ENCODE peak calls at places on chromosome 13, in four cellular contexts. One of them, this sample, is unnamed.
A peak's percentile ranks its signal among the peaks of the same experiment; 100 is the strongest.

GRCh38 chr13:27961227-27962085 is 7.7 kb downstream of the CDX2 start:
- DNase-seq in esophagus squamous epithelium: no peak
- DNase-seq in neural progenitor cell: no peak
- DNase-seq in cardiac muscle cell: no peak
- DNase-seq in this sample: no peak

GRCh38 chr13:41565221-41565620 is 107.9 kb downstream of the RGCC start:
- DNase-seq in esophagus squamous epithelium: no peak
- DNase-seq in cardiac muscle cell: peak; percentile 67
- DNase-seq in neural progenitor cell: no peak
- DNase-seq in this sample: no peak

GRCh38 chr13:36819811-36820140 is 754 bp downstream of the RFXAP start:
- DNase-seq in esophagus squamous epithelium: no peak
- DNase-seq in neural progenitor cell: peak; percentile 61
- DNase-seq in cardiac muscle cell: peak; percentile 33
- DNase-seq in this sample: no peak

GRCh38 chr13:113513761-113514160 is 23.2 kb upstream of the DCUN1D2 start:
- DNase-seq in esophagus squamous epithelium: no peak
- DNase-seq in cardiac muscle cell: no peak
- DNase-seq in neural progenitor cell: no peak
- DNase-seq in this sample: no peak

GRCh38 chr13:95585867-95586266 is 33.3 kb downstream of the CLDN10 start:
- DNase-seq in cardiac muscle cell: no peak
- DNase-seq in neural progenitor cell: no peak
- DNase-seq in esophagus squamous epithelium: no peak
- DNase-seq in this sample: no peak

GRCh38 chr13:33454844-33455256 is 169.3 kb upstream of the STARD13 start:
- DNase-seq in cardiac muscle cell: peak; percentile 27
- DNase-seq in neural progenitor cell: no peak
- DNase-seq in esophagus squamous epithelium: no peak
- DNase-seq in this sample: no peak

GRCh38 chr13:71218960-71219359 is 648.0 kb downstream of the DACH1 start:
- DNase-seq in cardiac muscle cell: no peak
- DNase-seq in esophagus squamous epithelium: no peak
- DNase-seq in neural progenitor cell: peak; percentile 68
- DNase-seq in this sample: no peak

GRCh38 chr13:97976551-97977375 is 23.3 kb downstream of the IPO5 start:
- DNase-seq in neural progenitor cell: no peak
- DNase-seq in cardiac muscle cell: no peak
- DNase-seq in esophagus squamous epithelium: no peak
- DNase-seq in this sample: no peak

GRCh38 chr13:104584481-104584880 is 1518.3 kb upstream of the SLC10A2 start:
- DNase-seq in neural progenitor cell: no peak
- DNase-seq in esophagus squamous epithelium: no peak
- DNase-seq in cardiac muscle cell: peak; percentile 9
- DNase-seq in this sample: no peak

GRCh38 chr13:100608906-100609305 is 20.3 kb upstream of the GGACT start:
- DNase-seq in cardiac muscle cell: no peak
- DNase-seq in esophagus squamous epithelium: no peak
- DNase-seq in neural progenitor cell: no peak
- DNase-seq in this sample: no peak

GRCh38 chr13:31697290-31697689 is 42.0 kb upstream of the RXFP2 start:
- DNase-seq in esophagus squamous epithelium: no peak
- DNase-seq in neural progenitor cell: no peak
- DNase-seq in cardiac muscle cell: no peak
- DNase-seq in this sample: no peak

GRCh38 chr13:79187917-79188699 is 217.9 kb downstream of the RBM26 start:
- DNase-seq in neural progenitor cell: no peak
- DNase-seq in esophagus squamous epithelium: no peak
- DNase-seq in cardiac muscle cell: no peak
- DNase-seq in this sample: no peak

GRCh38 chr13:50081106-50081898 is 66.1 kb downstream of the KCNRG start:
- DNase-seq in neural progenitor cell: peak; percentile 85
- DNase-seq in esophagus squamous epithelium: peak; percentile 14
- DNase-seq in cardiac muscle cell: peak; percentile 54
- DNase-seq in this sample: peak; percentile 54

GRCh38 chr13:79973533-79973963 is 367.4 kb downstream of the SPRY2 start:
- DNase-seq in cardiac muscle cell: no peak
- DNase-seq in neural progenitor cell: no peak
- DNase-seq in esophagus squamous epithelium: no peak
- DNase-seq in this sample: peak; percentile 21

GRCh38 chr13:24053505-24054251 is 106.8 kb upstream of the SPATA13 start:
- DNase-seq in esophagus squamous epithelium: no peak
- DNase-seq in cardiac muscle cell: peak; percentile 74
- DNase-seq in neural progenitor cell: peak; percentile 81
- DNase-seq in this sample: peak; percentile 27

GRCh38 chr13:98480915-98481510 is 95.9 kb downstream of the STK24 start:
- DNase-seq in esophagus squamous epithelium: no peak
- DNase-seq in neural progenitor cell: no peak
- DNase-seq in cardiac muscle cell: peak; percentile 21
- DNase-seq in this sample: no peak

GRCh38 chr13:43822969-43823368 is 36.2 kb upstream of the ENOX1 start:
- DNase-seq in cardiac muscle cell: no peak
- DNase-seq in esophagus squamous epithelium: no peak
- DNase-seq in neural progenitor cell: no peak
- DNase-seq in this sample: no peak

GRCh38 chr13:50509771-50510441 is 333.6 kb downstream of the DLEU7 start:
- DNase-seq in cardiac muscle cell: peak; percentile 29
- DNase-seq in esophagus squamous epithelium: no peak
- DNase-seq in neural progenitor cell: no peak
- DNase-seq in this sample: no peak

GRCh38 chr13:73198888-73199497 is 140.2 kb downstream of the KLF5 start:
- DNase-seq in neural progenitor cell: no peak
- DNase-seq in cardiac muscle cell: no peak
- DNase-seq in esophagus squamous epithelium: no peak
- DNase-seq in this sample: no peak

GRCh38 chr13:20901668-20902437 is 693 bp downstream of the XPO4 start:
- DNase-seq in esophagus squamous epithelium: no peak
- DNase-seq in neural progenitor cell: peak; percentile 52
- DNase-seq in cardiac muscle cell: peak; percentile 34
- DNase-seq in this sample: no peak

GRCh38 chr13:40910324-40911050 is 108.6 kb downstream of the ELF1 start:
- DNase-seq in cardiac muscle cell: peak; percentile 62
- DNase-seq in neural progenitor cell: no peak
- DNase-seq in esophagus squamous epithelium: no peak
- DNase-seq in this sample: no peak

GRCh38 chr13:60267498-60268202 is 103.9 kb upstream of the DIAPH3 start:
- DNase-seq in esophagus squamous epithelium: no peak
- DNase-seq in cardiac muscle cell: peak; percentile 9
- DNase-seq in neural progenitor cell: peak; percentile 40
- DNase-seq in this sample: no peak

GRCh38 chr13:34561033-34561432 is 381.0 kb upstream of the NBEA start:
- DNase-seq in neural progenitor cell: no peak
- DNase-seq in cardiac muscle cell: no peak
- DNase-seq in esophagus squamous epithelium: no peak
- DNase-seq in this sample: no peak

GRCh38 chr13:32553720-32554119 is 15.1 kb upstream of the N4BP2L2 start:
- DNase-seq in cardiac muscle cell: no peak
- DNase-seq in neural progenitor cell: no peak
- DNase-seq in esophagus squamous epithelium: no peak
- DNase-seq in this sample: no peak

GRCh38 chr13:73608731-73609485 is 525.3 kb downstream of the KLF12 start:
- DNase-seq in neural progenitor cell: no peak
- DNase-seq in cardiac muscle cell: no peak
- DNase-seq in esophagus squamous epithelium: no peak
- DNase-seq in this sample: no peak

GRCh38 chr13:99981115-99982020 is at the start of gene ZIC2:
- DNase-seq in neural progenitor cell: peak; percentile 96
- DNase-seq in cardiac muscle cell: peak; percentile 34
- DNase-seq in esophagus squamous epithelium: no peak
- DNase-seq in this sample: no peak

GRCh38 chr13:98299954-98300350 is 122.9 kb upstream of the RNF113B start:
- DNase-seq in esophagus squamous epithelium: no peak
- DNase-seq in neural progenitor cell: no peak
- DNase-seq in cardiac muscle cell: peak; percentile 4
- DNase-seq in this sample: no peak

GRCh38 chr13:29892149-29892548 is 41.7 kb upstream of the UBL3 start:
- DNase-seq in esophagus squamous epithelium: no peak
- DNase-seq in cardiac muscle cell: no peak
- DNase-seq in neural progenitor cell: no peak
- DNase-seq in this sample: no peak

GRCh38 chr13:85632526-85633215 is 166.5 kb downstream of the SLITRK6 start:
- DNase-seq in neural progenitor cell: no peak
- DNase-seq in cardiac muscle cell: no peak
- DNase-seq in esophagus squamous epithelium: no peak
- DNase-seq in this sample: no peak

GRCh38 chr13:30526612-30527217 is 61.0 kb upstream of the HMGB1 start:
- DNase-seq in neural progenitor cell: peak; percentile 31
- DNase-seq in cardiac muscle cell: peak; percentile 41
- DNase-seq in esophagus squamous epithelium: no peak
- DNase-seq in this sample: peak; percentile 39

GRCh38 chr13:24176351-24177101 is 16.0 kb downstream of the SPATA13 start:
- DNase-seq in neural progenitor cell: no peak
- DNase-seq in cardiac muscle cell: no peak
- DNase-seq in esophagus squamous epithelium: no peak
- DNase-seq in this sample: no peak

GRCh38 chr13:50365300-50365682 is 350.0 kb downstream of the KCNRG start:
- DNase-seq in cardiac muscle cell: peak; percentile 39
- DNase-seq in neural progenitor cell: no peak
- DNase-seq in esophagus squamous epithelium: no peak
- DNase-seq in this sample: no peak

GRCh38 chr13:95153647-95154405 is 147.4 kb downstream of the ABCC4 start:
- DNase-seq in neural progenitor cell: no peak
- DNase-seq in esophagus squamous epithelium: no peak
- DNase-seq in cardiac muscle cell: peak; percentile 44
- DNase-seq in this sample: no peak

GRCh38 chr13:31441804-31442487 is 242.2 kb downstream of the B3GLCT start:
- DNase-seq in cardiac muscle cell: peak; percentile 27
- DNase-seq in neural progenitor cell: no peak
- DNase-seq in esophagus squamous epithelium: no peak
- DNase-seq in this sample: peak; percentile 83

GRCh38 chr13:22077205-22077683 is 406.4 kb downstream of the FGF9 start:
- DNase-seq in cardiac muscle cell: no peak
- DNase-seq in neural progenitor cell: no peak
- DNase-seq in esophagus squamous epithelium: no peak
- DNase-seq in this sample: no peak

GRCh38 chr13:99407906-99408702 is 93.2 kb upstream of the TM9SF2 start:
- DNase-seq in neural progenitor cell: no peak
- DNase-seq in esophagus squamous epithelium: no peak
- DNase-seq in cardiac muscle cell: no peak
- DNase-seq in this sample: no peak

GRCh38 chr13:28754698-28755545 is 36.2 kb upstream of the SLC46A3 start:
- DNase-seq in neural progenitor cell: no peak
- DNase-seq in esophagus squamous epithelium: no peak
- DNase-seq in cardiac muscle cell: peak; percentile 75
- DNase-seq in this sample: no peak

GRCh38 chr13:39601636-39602035 is 1.4 kb downstream of the LHFPL6 start:
- DNase-seq in cardiac muscle cell: no peak
- DNase-seq in esophagus squamous epithelium: no peak
- DNase-seq in neural progenitor cell: no peak
- DNase-seq in this sample: no peak
- H3K4me3 ChIP-seq in cardiac muscle cell: peak overlapping the region; percentile 75
- H3K4me3 ChIP-seq in esophagus squamous epithelium: peak overlapping the region; percentile 72
- H3K4me3 ChIP-seq in neural progenitor cell: no peak overlapping the region
- H3K4me3 ChIP-seq in this sample: peak overlapping the region; percentile 80

DNA sequence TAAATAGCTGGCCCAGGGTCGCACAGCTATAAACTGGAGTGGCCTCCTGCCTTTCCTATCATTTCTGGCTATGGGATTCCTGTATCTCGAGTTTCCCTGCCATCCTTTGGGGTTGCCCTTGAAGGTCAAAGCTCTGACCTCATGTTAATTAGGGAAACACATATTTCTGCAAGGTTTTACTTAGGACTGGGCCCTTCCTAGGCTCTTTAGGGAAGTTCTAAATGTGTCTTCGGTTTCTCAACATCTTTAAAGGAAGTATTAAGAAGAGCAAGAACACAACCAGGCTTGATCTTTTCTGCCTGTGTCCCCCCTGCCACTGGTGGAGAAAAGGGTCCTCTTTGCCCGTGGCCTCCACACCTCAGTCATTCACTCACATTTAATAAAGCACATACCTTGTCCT is 10.8 kb downstream of the LCP1 start:
- DNase-seq in cardiac muscle cell: no peak
- DNase-seq in neural progenitor cell: no peak
- DNase-seq in esophagus squamous epithelium: no peak
- DNase-seq in this sample: no peak
- H3K4me1 ChIP-seq in cardiac muscle cell: peaks cover 11% of the 10 kb centered on the region
- H3K4me1 ChIP-seq in neural progenitor cell: peaks cover 14% of the 10 kb centered on the region
- H3K4me1 ChIP-seq in esophagus squamous epithelium: no peaks in the 10 kb centered on the region
- H3K4me1 ChIP-seq in this sample: no peaks in the 10 kb centered on the region

GRCh38 chr13:75442736-75443234 is 39.2 kb downstream of the TBC1D4 start:
- DNase-seq in esophagus squamous epithelium: no peak
- DNase-seq in neural progenitor cell: no peak
- DNase-seq in cardiac muscle cell: peak; percentile 22
- DNase-seq in this sample: no peak
- TF ChIP-seq CTCF in esophagus squamous epithelium: no peak
- TF ChIP-seq CTCF in neural progenitor cell: no peak
- TF ChIP-seq CTCF in cardiac muscle cell: no peak
- TF ChIP-seq CTCF in this sample: no peak

GRCh38 chr13:51803422-51804294 is at the start of gene DHRS12:
- DNase-seq in cardiac muscle cell: peak; percentile 87
- DNase-seq in neural progenitor cell: peak; percentile 85
- DNase-seq in esophagus squamous epithelium: peak; percentile 61
- DNase-seq in this sample: peak; percentile 93

GRCh38 chr13:51805925-51806324 is 2.0 kb upstream of the DHRS12 start:
- DNase-seq in neural progenitor cell: no peak
- DNase-seq in cardiac muscle cell: no peak
- DNase-seq in esophagus squamous epithelium: no peak
- DNase-seq in this sample: no peak

GRCh38 chr13:51806571-51806970 is 2.6 kb upstream of the DHRS12 start:
- DNase-seq in neural progenitor cell: no peak
- DNase-seq in cardiac muscle cell: peak; percentile 34
- DNase-seq in esophagus squamous epithelium: no peak
- DNase-seq in this sample: no peak

GRCh38 chr13:51804295-51805172 is 571 bp upstream of the DHRS12 start:
- DNase-seq in neural progenitor cell: no peak
- DNase-seq in esophagus squamous epithelium: no peak
- DNase-seq in cardiac muscle cell: no peak
- DNase-seq in this sample: peak; percentile 61

DNA sequence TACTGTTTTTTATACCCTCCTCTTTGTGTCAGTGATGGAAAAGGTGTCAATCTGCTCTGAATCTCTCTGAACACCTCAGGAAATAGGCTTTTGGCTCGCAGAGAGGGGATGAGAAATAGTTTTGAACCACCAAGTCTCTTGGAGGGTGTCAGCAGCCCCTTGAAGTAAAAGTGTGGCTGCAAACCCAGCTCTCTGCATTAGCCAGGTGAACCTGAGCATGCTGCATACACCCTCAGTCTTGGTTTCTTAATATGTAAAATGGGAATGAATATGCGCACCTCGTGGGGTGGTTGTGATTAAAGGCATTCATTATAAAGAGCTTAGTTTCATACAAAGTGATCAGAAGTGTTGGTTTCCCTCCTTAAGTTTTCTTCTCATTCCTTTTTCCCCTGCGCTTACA is 1.4 kb upstream of the DHRS12 start:
- DNase-seq in cardiac muscle cell: no peak
- DNase-seq in esophagus squamous epithelium: no peak
- DNase-seq in neural progenitor cell: no peak
- DNase-seq in this sample: no peak
- H3K4me3 ChIP-seq in cardiac muscle cell: no peak overlapping the region
- H3K4me3 ChIP-seq in esophagus squamous epithelium: no peak overlapping the region
- H3K4me3 ChIP-seq in neural progenitor cell: no peak overlapping the region
- H3K4me3 ChIP-seq in this sample: no peak overlapping the region

This sample was measured in uterus.